ENCODE peak calls at places on chromosomes 5 and 9, in five cellular contexts. A, E, Q, P and Y are unnamed samples.

GRCh38 chr5:66436721-66437120 is 159.5 kb upstream of the MAST4 start:
- DNase-seq in A (no peak), E (peak), Q (no peak), P (no peak), Y (peak)

GRCh38 chr5:135645336-135645735 is 66.5 kb upstream of the CXCL14 start:
- DNase-seq in A (no peak), E (no peak), Q (no peak), P (no peak), Y (no peak)

GRCh38 chr5:66860199-66860975 is 264.2 kb downstream of the MAST4 start:
- DNase-seq in A (no peak), E (no peak), Q (no peak), P (no peak), Y (no peak)

GRCh38 chr5:154713615-154714125 is 41.5 kb upstream of the LARP1 start:
- DNase-seq in A (no peak), E (peak), Q (no peak), P (no peak), Y (no peak)

GRCh38 chr9:80147866-80148265 is 576.1 kb downstream of the TLE4 start:
- DNase-seq in A (no peak), E (no peak), Q (no peak), P (peak), Y (no peak)

GRCh38 chr9:125079931-125080330 is 63.4 kb downstream of the SCAI start:
- DNase-seq in A (no peak), E (no peak), Q (no peak), P (no peak), Y (no peak)

GRCh38 chr5:37776826-37777225 is 63.0 kb downstream of the GDNF start:
- DNase-seq in A (no peak), E (no peak), Q (no peak), P (no peak), Y (no peak)

GRCh38 chr5:141172381-141173204 is at the start of gene PCDHB7:
- DNase-seq in A (no peak), E (no peak), Q (no peak), P (peak), Y (peak)

GRCh38 chr5:155616779-155617392 is 603.3 kb downstream of the KIF4B start:
- DNase-seq in A (peak), E (peak), Q (peak), P (no peak), Y (peak)